ENCODE peak calls at places on chromosomes 1 and 21, in ten cellular contexts. One of them, this sample, is unnamed.

GRCh38 chr1:21761052-21761451 is 21.9 kb downstream of the USP48 start:
- DNase-seq in brain microvascular endothelial cell: no peak
- DNase-seq in HCEC 1CT: no peak
- DNase-seq in DMS153: no peak
- DNase-seq in ureter: no peak
- DNase-seq in fibroblast of pulmonary artery: no peak
- DNase-seq in GM03348: no peak
- DNase-seq in fibroblast of the conjunctiva: no peak
- DNase-seq in A172: no peak
- DNase-seq in GM23338: no peak
- DNase-seq in this sample: no peak

GRCh38 chr1:222791006-222791710 is 23.7 kb upstream of the DISP1 start:
- DNase-seq in brain microvascular endothelial cell: peak; percentile 54
- DNase-seq in HCEC 1CT: no peak
- DNase-seq in DMS153: no peak
- DNase-seq in ureter: no peak
- DNase-seq in fibroblast of pulmonary artery: peak; percentile 61
- DNase-seq in GM03348: no peak
- DNase-seq in fibroblast of the conjunctiva: no peak
- DNase-seq in A172: peak; percentile 77
- DNase-seq in GM23338: no peak
- DNase-seq in this sample: no peak

GRCh38 chr1:154573168-154573510 is 5.6 kb downstream of the CHRNB2 start:
- DNase-seq in brain microvascular endothelial cell: no peak
- DNase-seq in HCEC 1CT: no peak
- DNase-seq in DMS153: no peak
- DNase-seq in ureter: no peak
- DNase-seq in fibroblast of pulmonary artery: no peak
- DNase-seq in GM03348: no peak
- DNase-seq in fibroblast of the conjunctiva: no peak
- DNase-seq in A172: no peak
- DNase-seq in GM23338: no peak
- DNase-seq in this sample: no peak

GRCh38 chr1:22710688-22711024 is at the start of gene EPHB2:
- DNase-seq in brain microvascular endothelial cell: no peak
- DNase-seq in HCEC 1CT: peak; percentile 33
- DNase-seq in DMS153: no peak
- DNase-seq in ureter: no peak
- DNase-seq in fibroblast of pulmonary artery: no peak
- DNase-seq in GM03348: peak; percentile 95
- DNase-seq in fibroblast of the conjunctiva: no peak
- DNase-seq in A172: no peak
- DNase-seq in GM23338: peak; percentile 55
- DNase-seq in this sample: no peak

GRCh38 chr1:66365628-66366027 is 168.3 kb upstream of the SGIP1 start:
- DNase-seq in brain microvascular endothelial cell: no peak
- DNase-seq in HCEC 1CT: peak; percentile 40
- DNase-seq in DMS153: no peak
- DNase-seq in ureter: no peak
- DNase-seq in fibroblast of pulmonary artery: no peak
- DNase-seq in GM03348: peak; percentile 20
- DNase-seq in fibroblast of the conjunctiva: no peak
- DNase-seq in A172: no peak
- DNase-seq in GM23338: no peak
- DNase-seq in this sample: no peak

GRCh38 chr1:1157033-1157365 is 16.7 kb upstream of the TTLL10 start:
- DNase-seq in brain microvascular endothelial cell: no peak
- DNase-seq in HCEC 1CT: no peak
- DNase-seq in DMS153: no peak
- DNase-seq in ureter: no peak
- DNase-seq in fibroblast of pulmonary artery: no peak
- DNase-seq in GM03348: no peak
- DNase-seq in fibroblast of the conjunctiva: no peak
- DNase-seq in A172: no peak
- DNase-seq in GM23338: no peak
- DNase-seq in this sample: no peak

GRCh38 chr1:227459977-227460376 is 103.4 kb upstream of the ZNF678 start:
- DNase-seq in brain microvascular endothelial cell: no peak
- DNase-seq in HCEC 1CT: no peak
- DNase-seq in DMS153: no peak
- DNase-seq in ureter: no peak
- DNase-seq in fibroblast of pulmonary artery: no peak
- DNase-seq in GM03348: no peak
- DNase-seq in fibroblast of the conjunctiva: no peak
- DNase-seq in A172: peak; percentile 13
- DNase-seq in GM23338: no peak
- DNase-seq in this sample: no peak

GRCh38 chr1:221366495-221367095 is 375.3 kb downstream of the DUSP10 start:
- DNase-seq in brain microvascular endothelial cell: no peak
- DNase-seq in HCEC 1CT: no peak
- DNase-seq in DMS153: no peak
- DNase-seq in ureter: no peak
- DNase-seq in fibroblast of pulmonary artery: no peak
- DNase-seq in GM03348: no peak
- DNase-seq in fibroblast of the conjunctiva: no peak
- DNase-seq in A172: no peak
- DNase-seq in GM23338: peak; percentile 27
- DNase-seq in this sample: no peak

GRCh38 chr21:35467536-35467935 is 418.4 kb upstream of the RUNX1 start:
- DNase-seq in brain microvascular endothelial cell: no peak
- DNase-seq in HCEC 1CT: no peak
- DNase-seq in DMS153: no peak
- DNase-seq in ureter: no peak
- DNase-seq in fibroblast of pulmonary artery: no peak
- DNase-seq in GM03348: peak; percentile 24
- DNase-seq in fibroblast of the conjunctiva: no peak
- DNase-seq in A172: no peak
- DNase-seq in GM23338: no peak
- DNase-seq in this sample: no peak

GRCh38 chr1:44316231-44316759 is 38.8 kb downstream of the ERI3 start:
- DNase-seq in brain microvascular endothelial cell: peak; percentile 2
- DNase-seq in HCEC 1CT: no peak
- DNase-seq in DMS153: peak; percentile 81
- DNase-seq in ureter: no peak
- DNase-seq in fibroblast of pulmonary artery: no peak
- DNase-seq in GM03348: no peak
- DNase-seq in fibroblast of the conjunctiva: no peak
- DNase-seq in A172: no peak
- DNase-seq in GM23338: no peak
- DNase-seq in this sample: no peak

GRCh38 chr1:151501474-151501873 is 9.7 kb upstream of the CGN start:
- DNase-seq in brain microvascular endothelial cell: no peak
- DNase-seq in HCEC 1CT: no peak
- DNase-seq in DMS153: no peak
- DNase-seq in ureter: no peak
- DNase-seq in fibroblast of pulmonary artery: no peak
- DNase-seq in GM03348: no peak
- DNase-seq in fibroblast of the conjunctiva: no peak
- DNase-seq in A172: no peak
- DNase-seq in GM23338: peak; percentile 72
- DNase-seq in this sample: no peak

This sample was measured in activated naive CD8-positive, alpha-beta T cell treated with anti-CD3 and anti-CD28 coated beads, Interleukin-2, amount 10 ng/mL, durations not matched to agents 7 days and 5 days.